ENCODE peak calls at places on chromosomes 13 and 19, in nine cellular contexts. I is IMR-90, W is A549, N is H54, E is thyroid gland, F is tibial nerve, H is breast epithelium, Z is uterus, J is lower leg skin. M is an unnamed sample.

GRCh38 chr13:31051999-31052398 is 109.7 kb downstream of the HSPH1 start:
- DNase-seq in I (peak), W (peak), N (no peak), E (no peak), F (no peak), H (no peak), Z (no peak), J (peak), M (no peak)

GRCh38 chr19:37361994-37362393 is 8.9 kb upstream of the ZNF527 start:
- DNase-seq in I (peak), W (no peak), N (no peak), E (peak), F (no peak), H (no peak), Z (no peak), J (no peak), M (no peak)

GRCh38 chr19:58055483-58055874 is 3.6 kb upstream of the ZNF135 start:
- DNase-seq in I (no peak), W (no peak), N (no peak), E (no peak), F (no peak), H (no peak), Z (no peak), J (no peak), M (no peak)

GRCh38 chr13:97307882-97308624 is 85.9 kb downstream of the MBNL2 start:
- DNase-seq in I (peak), W (peak), N (peak), E (no peak), F (no peak), H (peak), Z (no peak), J (no peak), M (no peak)

GRCh38 chr19:55273978-55274707 is 5.8 kb downstream of the HSPBP1 start:
- DNase-seq in I (no peak), W (no peak), N (no peak), E (no peak), F (no peak), H (no peak), Z (no peak), J (no peak), M (no peak)

GRCh38 chr13:105410602-105411001 is 1124.9 kb downstream of the EFNB2 start:
- DNase-seq in I (peak), W (peak), N (peak), E (peak), F (peak), H (peak), Z (peak), J (peak), M (no peak)

GRCh38 chr13:112106467-112107141 is 39.7 kb downstream of the SOX1 start:
- DNase-seq in I (no peak), W (no peak), N (no peak), E (no peak), F (no peak), H (no peak), Z (no peak), J (no peak), M (no peak)

GRCh38 chr19:18478545-18479311 is 40.8 kb upstream of the ISYNA1 start:
- DNase-seq in I (peak), W (peak), N (peak), E (peak), F (peak), H (peak), Z (peak), J (peak), M (peak)

GRCh38 chr13:48571121-48571901 is 38.4 kb upstream of the RCBTB2 start:
- DNase-seq in I (peak), W (no peak), N (no peak), E (peak), F (peak), H (no peak), Z (no peak), J (no peak), M (no peak)

GRCh38 chr13:49400755-49401659 is 42.9 kb downstream of the CAB39L start:
- DNase-seq in I (peak), W (no peak), N (no peak), E (peak), F (peak), H (peak), Z (peak), J (no peak), M (no peak)

GRCh38 chr19:33941133-33941532 is 144.5 kb downstream of the KCTD15 start:
- DNase-seq in I (no peak), W (no peak), N (no peak), E (no peak), F (no peak), H (no peak), Z (no peak), J (no peak), M (no peak)

GRCh38 chr19:10961073-10961762 is 388 bp downstream of the SMARCA4 start:
- DNase-seq in I (no peak), W (no peak), N (no peak), E (peak), F (peak), H (peak), Z (no peak), J (no peak), M (no peak)

GRCh38 chr19:46413262-46414031 is at the start of gene CCDC8:
- DNase-seq in I (peak), W (no peak), N (no peak), E (peak), F (peak), H (peak), Z (peak), J (peak), M (no peak)

GRCh38 chr19:44851427-44851826 is 5.3 kb downstream of the NECTIN2 start:
- DNase-seq in I (no peak), W (no peak), N (no peak), E (peak), F (no peak), H (no peak), Z (no peak), J (no peak), M (no peak)

GRCh38 chr13:110347535-110348308 is 40.6 kb downstream of the COL4A2 start:
- DNase-seq in I (peak), W (peak), N (peak), E (peak), F (no peak), H (peak), Z (peak), J (peak), M (no peak)

GRCh38 chr13:75417647-75418046 is 64.3 kb downstream of the TBC1D4 start:
- DNase-seq in I (no peak), W (no peak), N (no peak), E (no peak), F (no peak), H (no peak), Z (no peak), J (no peak), M (no peak)

GRCh38 chr19:4991538-4991937 is 22.6 kb downstream of the KDM4B start:
- DNase-seq in I (no peak), W (no peak), N (no peak), E (no peak), F (no peak), H (no peak), Z (no peak), J (no peak), M (no peak)

GRCh38 chr19:12237143-12237839 is 57.4 kb downstream of the ZNF44 start:
- DNase-seq in I (no peak), W (no peak), N (no peak), E (no peak), F (no peak), H (no peak), Z (no peak), J (no peak), M (no peak)

GRCh38 chr19:17405250-17406038 is at the start of gene BST2:
- DNase-seq in I (peak), W (no peak), N (no peak), E (peak), F (peak), H (peak), Z (peak), J (no peak), M (peak)

GRCh38 chr19:15276620-15277019 is 44.4 kb upstream of the EPHX3 start:
- DNase-seq in I (no peak), W (no peak), N (no peak), E (no peak), F (no peak), H (no peak), Z (no peak), J (no peak), M (no peak)

GRCh38 chr19:47058621-47059020 is 10.2 kb upstream of the TMEM160 start:
- DNase-seq in I (no peak), W (no peak), N (no peak), E (no peak), F (no peak), H (no peak), Z (no peak), J (no peak), M (no peak)

GRCh38 chr19:46035986-46036744 is 4.6 kb downstream of the IGFL4 start:
- DNase-seq in I (no peak), W (no peak), N (no peak), E (no peak), F (no peak), H (no peak), Z (no peak), J (peak), M (no peak)

GRCh38 chr13:59492030-59492636 is 671.6 kb downstream of the DIAPH3 start:
- DNase-seq in I (peak), W (no peak), N (no peak), E (no peak), F (no peak), H (no peak), Z (no peak), J (no peak), M (no peak)

GRCh38 chr13:113816248-113816924 is 47.5 kb downstream of the GAS6 start:
- DNase-seq in I (peak), W (no peak), N (no peak), E (no peak), F (no peak), H (no peak), Z (no peak), J (no peak), M (no peak)

GRCh38 chr19:661427-662196 is 1.4 kb downstream of the RNF126 start:
- DNase-seq in I (no peak), W (no peak), N (no peak), E (no peak), F (no peak), H (no peak), Z (no peak), J (no peak), M (peak)

GRCh38 chr13:46592410-46592809 is 39.4 kb downstream of the LRCH1 start:
- DNase-seq in I (no peak), W (no peak), N (no peak), E (no peak), F (no peak), H (no peak), Z (no peak), J (no peak), M (no peak)

GRCh38 chr13:39616087-39616694 is 13.2 kb upstream of the LHFPL6 start:
- DNase-seq in I (peak), W (peak), N (peak), E (peak), F (peak), H (peak), Z (peak), J (no peak), M (peak)

GRCh38 chr19:48633148-48634035 is 3.8 kb downstream of the DBP start:
- DNase-seq in I (no peak), W (no peak), N (no peak), E (peak), F (no peak), H (no peak), Z (no peak), J (no peak), M (no peak)

GRCh38 chr19:5143471-5144411 is 174.8 kb downstream of the KDM4B start:
- DNase-seq in I (no peak), W (no peak), N (no peak), E (no peak), F (no peak), H (no peak), Z (no peak), J (no peak), M (no peak)

GRCh38 chr19:8000298-8001038 is 5.0 kb downstream of the ELAVL1 start:
- DNase-seq in I (no peak), W (no peak), N (no peak), E (peak), F (no peak), H (no peak), Z (no peak), J (no peak), M (no peak)

GRCh38 chr13:40640845-40641458 is 25.5 kb downstream of the FOXO1 start:
- DNase-seq in I (no peak), W (no peak), N (no peak), E (no peak), F (no peak), H (no peak), Z (no peak), J (no peak), M (no peak)

GRCh38 chr19:13104848-13105646 is 2.4 kb upstream of the LYL1 start:
- DNase-seq in I (no peak), W (no peak), N (no peak), E (no peak), F (no peak), H (no peak), Z (no peak), J (peak), M (no peak)

GRCh38 chr13:101453784-101454201 is 1.3 kb downstream of the ITGBL1 start:
- DNase-seq in I (no peak), W (no peak), N (no peak), E (peak), F (no peak), H (peak), Z (no peak), J (no peak), M (peak)

GRCh38 chr13:110542311-110542796 is 19.2 kb downstream of the RAB20 start:
- DNase-seq in I (no peak), W (no peak), N (no peak), E (peak), F (no peak), H (no peak), Z (no peak), J (no peak), M (no peak)

GRCh38 chr13:94335786-94336357 is 143.6 kb downstream of the DCT start:
- DNase-seq in I (peak), W (no peak), N (no peak), E (no peak), F (no peak), H (no peak), Z (no peak), J (no peak), M (no peak)

DNA sequence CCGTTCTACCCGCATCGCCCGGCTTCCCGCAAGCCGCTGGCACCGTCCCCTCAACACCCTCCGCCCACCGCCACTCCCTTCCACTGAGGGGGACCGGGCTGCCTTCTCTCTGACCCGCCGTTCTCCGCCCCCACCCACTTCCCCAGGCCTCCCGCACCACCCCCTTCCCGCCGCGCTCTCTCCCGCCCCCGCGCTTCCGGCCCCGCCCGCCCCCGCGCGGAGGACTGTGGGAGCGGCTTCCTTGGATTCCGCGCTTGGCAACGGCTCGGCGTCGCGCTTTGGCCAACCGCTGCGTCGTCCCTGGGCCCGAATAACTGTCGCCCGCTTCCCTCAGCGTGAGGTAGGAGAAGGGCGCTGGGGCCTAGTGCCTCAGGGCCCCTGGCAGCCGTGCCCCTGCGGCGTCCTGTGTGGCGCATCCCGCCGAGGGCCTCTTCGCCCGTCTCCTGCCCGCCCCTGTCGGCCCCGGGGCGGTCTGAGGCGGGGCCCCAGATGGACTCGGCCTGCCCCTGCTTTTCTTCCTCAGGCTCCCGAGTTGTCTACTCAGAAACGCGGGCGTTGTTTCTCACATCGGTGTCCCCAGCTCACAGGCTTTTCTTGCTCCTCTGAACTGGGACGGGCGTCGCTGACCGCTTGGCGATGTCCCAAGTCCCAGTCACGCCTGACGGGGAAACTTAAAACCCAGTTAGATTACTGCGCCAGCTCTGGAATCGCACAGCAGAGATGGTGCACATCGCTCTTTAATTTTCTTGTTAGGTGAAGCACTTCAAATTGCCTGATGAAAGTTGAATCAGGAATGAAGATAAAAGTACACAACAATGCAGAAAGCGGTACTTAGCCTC is at the start of gene IFT88:
- DNase-seq in I (peak), W (peak), N (peak), E (peak), F (peak), H (peak), Z (peak), J (peak), M (peak)
- TF ChIP-seq POLR2A in I (peak), W (peak), N (peak), E (peak), F (no peak), H (no peak), Z (peak), J (no peak), M (peak)

GRCh38 chr19:52948025-52948770 is 14.5 kb downstream of the ZNF816 start:
- DNase-seq in I (no peak), W (no peak), N (no peak), E (no peak), F (no peak), H (no peak), Z (no peak), J (peak), M (no peak)

GRCh38 chr19:52943884-52944643 is 18.6 kb downstream of the ZNF816 start:
- DNase-seq in I (no peak), W (no peak), N (no peak), E (no peak), F (no peak), H (peak), Z (no peak), J (peak), M (no peak)

GRCh38 chr19:52949422-52949821 is 13.3 kb downstream of the ZNF816 start:
- DNase-seq in I (no peak), W (no peak), N (no peak), E (no peak), F (no peak), H (no peak), Z (no peak), J (no peak), M (no peak)

GRCh38 chr19:52945652-52946321 is 16.9 kb downstream of the ZNF816 start:
- DNase-seq in I (no peak), W (no peak), N (no peak), E (no peak), F (no peak), H (no peak), Z (no peak), J (peak), M (no peak)

DNA sequence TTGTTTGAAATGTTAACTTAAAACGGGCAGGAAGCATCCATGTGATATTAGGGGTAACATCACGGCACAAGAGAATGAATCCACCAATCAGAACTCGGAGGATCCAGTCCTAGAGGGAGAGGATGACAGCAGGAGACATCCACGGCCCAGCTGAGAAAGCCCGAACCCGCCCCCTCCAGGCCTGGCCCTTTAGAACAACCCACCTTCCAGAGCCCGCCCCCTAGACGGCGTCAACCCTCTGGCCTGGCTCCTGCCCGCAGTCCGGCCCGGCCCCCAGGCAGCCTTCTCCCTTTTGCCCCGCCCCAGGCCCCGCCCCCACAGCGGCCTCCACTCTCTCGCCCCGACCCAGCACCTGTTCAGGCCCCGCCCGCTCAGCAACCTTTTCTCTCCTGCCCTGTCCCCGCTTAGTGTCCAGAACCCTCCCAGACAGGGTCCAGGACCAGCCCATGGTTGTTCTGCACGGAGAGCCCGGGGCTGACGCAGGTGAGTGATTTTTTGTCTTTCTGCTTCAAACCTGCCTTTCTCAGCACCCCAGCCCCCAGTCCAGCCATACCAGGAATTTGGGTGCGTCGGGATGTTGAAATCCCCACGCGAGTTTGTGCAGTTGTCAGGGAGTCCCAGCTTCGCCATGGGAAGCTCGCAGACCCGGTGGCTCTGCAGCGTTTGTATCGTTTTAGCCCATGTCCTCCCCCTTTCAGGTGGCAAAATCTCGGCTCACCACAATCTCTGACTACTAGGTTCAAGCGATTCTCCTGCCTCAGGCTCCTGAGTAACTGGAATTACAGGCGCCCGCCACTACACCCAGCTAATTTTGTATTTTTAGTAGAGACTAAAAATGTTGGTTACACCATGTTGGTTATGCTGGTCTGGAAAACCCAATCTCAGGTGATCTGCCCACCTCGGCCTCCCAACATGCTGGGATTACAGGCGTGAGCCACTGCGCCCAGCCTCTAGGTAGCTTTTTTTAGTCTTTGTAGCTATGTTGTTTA is 16.1 kb downstream of the ZNF816 start:
- DNase-seq in I (peak), W (no peak), N (no peak), E (peak), F (no peak), H (peak), Z (peak), J (peak), M (no peak)
- TF ChIP-seq POLR2A in I (no peak), W (no peak), N (no peak), E (no peak), F (no peak), H (no peak), Z (no peak), J (no peak), M (no peak)

GRCh38 chr19:51365211-51366049 is 758 bp downstream of the ETFB start:
- DNase-seq in I (peak), W (peak), N (no peak), E (peak), F (peak), H (no peak), Z (peak), J (no peak), M (no peak)
- TF ChIP-seq POLR2A in I (peak), W (peak), N (no peak), E (no peak), F (no peak), H (no peak), Z (no peak), J (no peak), M (no peak)

DNA sequence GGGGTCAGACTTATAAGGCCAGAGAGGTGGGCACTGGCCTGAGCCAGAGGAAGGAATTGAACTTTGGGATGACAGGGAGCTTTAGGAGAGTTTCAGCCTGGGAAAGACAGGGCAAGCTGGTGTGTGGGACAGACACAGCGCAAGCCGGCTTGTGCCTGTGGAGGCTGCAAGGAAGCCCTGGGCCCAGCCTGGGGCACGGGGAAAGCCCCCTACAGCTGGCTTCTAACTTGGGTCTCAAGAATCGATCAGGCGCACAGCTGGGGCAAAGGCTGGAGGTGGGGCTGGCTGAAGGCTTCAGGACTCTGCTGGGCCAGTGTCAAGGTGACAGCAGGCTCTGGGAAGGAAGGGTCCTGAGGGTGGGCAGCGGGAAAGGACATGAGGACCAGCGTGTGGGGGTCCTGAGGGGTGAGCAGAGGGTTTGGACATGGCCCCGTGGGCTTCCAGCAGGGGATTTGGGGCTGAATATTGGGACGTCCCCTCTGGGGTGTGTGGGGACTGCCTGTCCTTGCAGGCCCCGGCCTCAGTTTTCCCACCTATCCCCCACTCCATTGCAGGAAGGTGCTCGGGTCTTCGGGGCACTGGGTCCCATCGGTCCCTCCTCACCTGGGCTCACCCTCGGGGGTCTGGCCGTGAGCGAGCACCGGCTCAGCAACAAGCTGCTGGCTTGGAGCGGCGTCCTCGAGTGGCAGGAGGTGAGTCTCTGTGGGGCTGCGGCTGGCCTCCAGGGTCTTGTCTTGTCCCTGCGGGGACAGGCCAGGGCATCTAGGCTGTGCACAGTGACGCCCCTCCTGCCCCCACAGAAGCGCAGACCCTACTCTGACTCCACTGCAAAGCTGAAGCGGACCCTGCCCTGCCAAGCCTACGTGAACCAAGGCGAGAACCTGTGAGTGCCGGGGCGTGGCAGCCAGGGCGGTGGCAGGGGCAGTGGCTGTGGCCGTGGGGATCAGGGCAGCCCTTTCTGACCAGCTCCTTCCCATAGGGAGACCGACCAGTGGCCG is 3.2 kb downstream of the PTOV1 start:
- DNase-seq in I (no peak), W (no peak), N (no peak), E (no peak), F (no peak), H (no peak), Z (no peak), J (peak), M (no peak)
- TF ChIP-seq POLR2A in I (no peak), W (peak), N (no peak), E (no peak), F (no peak), H (no peak), Z (no peak), J (no peak), M (no peak)